ENCODE peak calls at places on chromosomes 6 and 20, in four cellular contexts. One of them, this sample, is unnamed.

GRCh38 chr6:112839525-112839961 is 492.4 kb downstream of the RFPL4B start:
- DNase-seq in dorsolateral prefrontal cortex: no peak
- DNase-seq in iPS DF 6.9: no peak
- DNase-seq in CD8-positive, alpha-beta memory T cell: no peak
- DNase-seq in this sample: no peak

GRCh38 chr6:13846841-13847240 is 32.5 kb upstream of the MCUR1 start:
- DNase-seq in dorsolateral prefrontal cortex: no peak
- DNase-seq in iPS DF 6.9: peak
- DNase-seq in CD8-positive, alpha-beta memory T cell: no peak
- DNase-seq in this sample: no peak

GRCh38 chr20:63908008-63908682 is 13.2 kb downstream of the DNAJC5 start:
- DNase-seq in CD8-positive, alpha-beta memory T cell: no peak
- DNase-seq in dorsolateral prefrontal cortex: no peak
- DNase-seq in iPS DF 6.9: no peak
- DNase-seq in this sample: no peak

GRCh38 chr6:144585217-144585814 is 300.2 kb downstream of the UTRN start:
- DNase-seq in dorsolateral prefrontal cortex: no peak
- DNase-seq in iPS DF 6.9: no peak
- DNase-seq in CD8-positive, alpha-beta memory T cell: no peak
- DNase-seq in this sample: no peak

GRCh38 chr6:111487656-111488055 is 4.6 kb upstream of the REV3L start:
- DNase-seq in iPS DF 6.9: no peak
- DNase-seq in dorsolateral prefrontal cortex: no peak
- DNase-seq in CD8-positive, alpha-beta memory T cell: no peak
- DNase-seq in this sample: no peak

GRCh38 chr6:144434308-144434990 is 149.3 kb downstream of the UTRN start:
- DNase-seq in dorsolateral prefrontal cortex: no peak
- DNase-seq in CD8-positive, alpha-beta memory T cell: no peak
- DNase-seq in iPS DF 6.9: no peak
- DNase-seq in this sample: no peak

GRCh38 chr6:161443868-161444267 is 170.0 kb upstream of the AGPAT4 start:
- DNase-seq in dorsolateral prefrontal cortex: peak
- DNase-seq in iPS DF 6.9: peak
- DNase-seq in CD8-positive, alpha-beta memory T cell: no peak
- DNase-seq in this sample: no peak

GRCh38 chr20:32465092-32465900 is 107.2 kb downstream of the ASXL1 start:
- DNase-seq in CD8-positive, alpha-beta memory T cell: no peak
- DNase-seq in dorsolateral prefrontal cortex: no peak
- DNase-seq in iPS DF 6.9: no peak
- DNase-seq in this sample: no peak

GRCh38 chr6:101513181-101513580 is 119.7 kb downstream of the GRIK2 start:
- DNase-seq in CD8-positive, alpha-beta memory T cell: no peak
- DNase-seq in iPS DF 6.9: no peak
- DNase-seq in dorsolateral prefrontal cortex: no peak
- DNase-seq in this sample: no peak

GRCh38 chr6:163398104-163398503 is 16.4 kb upstream of the QKI start:
- DNase-seq in dorsolateral prefrontal cortex: no peak
- DNase-seq in iPS DF 6.9: no peak
- DNase-seq in CD8-positive, alpha-beta memory T cell: no peak
- DNase-seq in this sample: no peak

GRCh38 chr6:87832025-87832825 is 130.2 kb upstream of the AKIRIN2 start:
- DNase-seq in dorsolateral prefrontal cortex: no peak
- DNase-seq in CD8-positive, alpha-beta memory T cell: peak
- DNase-seq in iPS DF 6.9: no peak
- DNase-seq in this sample: no peak

GRCh38 chr6:151058021-151058733 is 181.6 kb upstream of the AKAP12 start:
- DNase-seq in CD8-positive, alpha-beta memory T cell: no peak
- DNase-seq in iPS DF 6.9: no peak
- DNase-seq in dorsolateral prefrontal cortex: no peak
- DNase-seq in this sample: no peak

GRCh38 chr6:102438181-102438580 is 1044.7 kb downstream of the GRIK2 start:
- DNase-seq in iPS DF 6.9: no peak
- DNase-seq in dorsolateral prefrontal cortex: no peak
- DNase-seq in CD8-positive, alpha-beta memory T cell: no peak
- DNase-seq in this sample: no peak

DNA sequence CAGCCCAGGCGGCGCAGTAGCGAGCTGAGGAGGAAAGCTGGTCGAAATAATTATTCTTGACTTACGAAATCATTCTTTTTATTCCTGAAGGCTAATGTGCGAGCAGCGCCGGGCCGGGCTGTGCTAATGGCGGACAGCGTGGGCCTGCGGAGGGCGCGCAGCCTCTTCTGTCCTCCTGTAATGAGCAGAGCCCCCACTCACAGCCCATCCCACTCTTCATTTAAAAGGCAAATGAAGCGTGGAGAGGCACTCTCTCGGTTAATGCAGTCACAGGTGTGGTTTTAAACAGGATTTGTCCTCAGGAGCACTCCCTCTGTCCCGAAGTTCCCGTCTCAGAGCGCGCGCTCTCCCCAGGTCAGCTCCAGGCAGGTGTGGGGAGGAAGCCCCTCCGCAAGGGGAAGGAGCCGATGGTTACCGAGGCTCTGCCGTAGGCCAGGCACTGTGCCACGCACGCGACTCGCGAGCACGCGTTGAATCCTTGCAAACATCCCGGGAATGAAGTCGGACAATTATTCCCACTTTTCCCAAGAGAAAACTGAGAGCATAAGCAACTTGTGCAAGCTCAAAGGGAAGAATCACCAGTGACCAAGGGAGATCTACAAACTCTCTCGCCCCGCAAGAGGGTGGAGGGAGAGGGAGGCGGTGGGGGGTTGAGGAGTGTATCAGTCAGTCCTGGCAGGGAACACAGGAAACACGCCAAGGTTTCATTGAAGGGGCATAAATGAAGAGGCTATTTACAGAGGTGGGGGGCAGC is 35.5 kb upstream of the ZFAND3 start:
- DNase-seq in CD8-positive, alpha-beta memory T cell: peak
- DNase-seq in iPS DF 6.9: no peak
- DNase-seq in dorsolateral prefrontal cortex: peak
- DNase-seq in this sample: no peak
- H3K4me3 ChIP-seq in CD8-positive, alpha-beta memory T cell: peak
- H3K4me3 ChIP-seq in iPS DF 6.9: peak
- H3K4me3 ChIP-seq in dorsolateral prefrontal cortex: peak
- H3K4me3 ChIP-seq in this sample: peak

GRCh38 chr6:31947070-31947675 is 1.3 kb downstream of the CFB start:
- DNase-seq in CD8-positive, alpha-beta memory T cell: no peak
- DNase-seq in dorsolateral prefrontal cortex: no peak
- DNase-seq in iPS DF 6.9: no peak
- DNase-seq in this sample: no peak

GRCh38 chr6:31947864-31948263 is 2.0 kb downstream of the CFB start:
- DNase-seq in CD8-positive, alpha-beta memory T cell: no peak
- DNase-seq in dorsolateral prefrontal cortex: no peak
- DNase-seq in iPS DF 6.9: no peak
- DNase-seq in this sample: no peak

GRCh38 chr6:31945507-31946369 is at the start of gene CFB:
- DNase-seq in CD8-positive, alpha-beta memory T cell: no peak
- DNase-seq in iPS DF 6.9: no peak
- DNase-seq in dorsolateral prefrontal cortex: no peak
- DNase-seq in this sample: no peak

GRCh38 chr6:31945154-31945506 is 765 bp upstream of the CFB start:
- DNase-seq in CD8-positive, alpha-beta memory T cell: no peak
- DNase-seq in dorsolateral prefrontal cortex: no peak
- DNase-seq in iPS DF 6.9: no peak
- DNase-seq in this sample: no peak

GRCh38 chr6:31946370-31946885 is 533 bp downstream of the CFB start:
- DNase-seq in CD8-positive, alpha-beta memory T cell: no peak
- DNase-seq in iPS DF 6.9: no peak
- DNase-seq in dorsolateral prefrontal cortex: no peak
- DNase-seq in this sample: no peak
- H3K4me3 ChIP-seq in CD8-positive, alpha-beta memory T cell: no peak
- H3K4me3 ChIP-seq in iPS DF 6.9: no peak
- H3K4me3 ChIP-seq in dorsolateral prefrontal cortex: no peak
- H3K4me3 ChIP-seq in this sample: no peak

GRCh38 chr6:158852312-158853071 is 33.3 kb upstream of the EZR start:
- DNase-seq in dorsolateral prefrontal cortex: no peak
- DNase-seq in CD8-positive, alpha-beta memory T cell: no peak
- DNase-seq in iPS DF 6.9: no peak
- DNase-seq in this sample: no peak
- H3K4me3 ChIP-seq in dorsolateral prefrontal cortex: no peak
- H3K4me3 ChIP-seq in CD8-positive, alpha-beta memory T cell: peak
- H3K4me3 ChIP-seq in iPS DF 6.9: no peak
- H3K4me3 ChIP-seq in this sample: peak

GRCh38 chr6:37137201-37137880 is 32.6 kb upstream of the PIM1 start:
- DNase-seq in iPS DF 6.9: no peak
- DNase-seq in dorsolateral prefrontal cortex: no peak
- DNase-seq in CD8-positive, alpha-beta memory T cell: no peak
- DNase-seq in this sample: peak

GRCh38 chr6:37136821-37137200 is 33.1 kb upstream of the PIM1 start:
- DNase-seq in iPS DF 6.9: no peak
- DNase-seq in dorsolateral prefrontal cortex: no peak
- DNase-seq in CD8-positive, alpha-beta memory T cell: no peak
- DNase-seq in this sample: no peak

GRCh38 chr6:37134622-37135191 is 35.2 kb upstream of the PIM1 start:
- DNase-seq in iPS DF 6.9: no peak
- DNase-seq in dorsolateral prefrontal cortex: no peak
- DNase-seq in CD8-positive, alpha-beta memory T cell: no peak
- DNase-seq in this sample: peak

GRCh38 chr6:37137881-37138568 is 31.9 kb upstream of the PIM1 start:
- DNase-seq in CD8-positive, alpha-beta memory T cell: no peak
- DNase-seq in iPS DF 6.9: peak
- DNase-seq in dorsolateral prefrontal cortex: no peak
- DNase-seq in this sample: no peak

DNA sequence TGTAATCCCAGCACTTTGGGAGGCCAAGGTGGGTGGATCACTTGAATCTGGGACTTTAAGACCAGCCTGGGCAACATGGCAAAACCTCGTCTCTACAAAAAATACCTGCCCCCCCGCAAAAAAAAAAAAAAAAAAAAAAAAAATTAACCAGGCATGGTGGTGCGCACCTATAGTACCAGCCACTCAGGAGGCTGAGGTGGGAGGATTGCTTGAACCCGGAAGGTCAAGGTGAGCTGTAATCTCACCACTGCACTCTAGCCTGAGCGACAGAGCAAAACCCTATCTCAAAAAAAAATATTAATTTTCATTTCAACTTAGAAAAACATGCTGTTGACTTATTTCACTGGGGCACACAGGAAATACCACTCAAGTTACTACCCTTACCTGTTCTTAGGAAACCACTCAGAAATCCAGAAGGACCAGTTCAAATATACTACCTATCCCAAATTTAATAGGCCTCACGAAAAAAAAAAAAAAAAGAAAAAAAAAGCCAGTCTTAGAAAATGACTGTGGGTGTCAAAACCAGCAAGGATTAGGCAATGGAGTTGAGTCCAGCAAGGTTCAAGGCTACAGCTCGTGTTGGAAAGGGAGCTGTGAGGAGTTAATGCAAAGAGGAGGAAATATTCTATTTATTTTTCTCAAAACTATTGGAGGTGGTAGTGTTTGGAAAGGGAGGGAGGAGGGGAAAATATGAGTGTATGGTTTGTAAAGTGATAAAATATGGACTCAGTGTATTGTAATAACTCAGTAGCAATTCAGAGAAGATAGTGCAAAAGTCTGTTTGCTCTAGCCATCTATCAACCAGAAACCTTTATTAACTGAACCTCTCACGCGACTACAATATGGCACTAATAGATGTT is 33.9 kb upstream of the PIM1 start:
- DNase-seq in CD8-positive, alpha-beta memory T cell: no peak
- DNase-seq in iPS DF 6.9: no peak
- DNase-seq in dorsolateral prefrontal cortex: no peak
- DNase-seq in this sample: no peak
- H3K4me3 ChIP-seq in CD8-positive, alpha-beta memory T cell: no peak
- H3K4me3 ChIP-seq in iPS DF 6.9: peak
- H3K4me3 ChIP-seq in dorsolateral prefrontal cortex: no peak
- H3K4me3 ChIP-seq in this sample: no peak

DNA sequence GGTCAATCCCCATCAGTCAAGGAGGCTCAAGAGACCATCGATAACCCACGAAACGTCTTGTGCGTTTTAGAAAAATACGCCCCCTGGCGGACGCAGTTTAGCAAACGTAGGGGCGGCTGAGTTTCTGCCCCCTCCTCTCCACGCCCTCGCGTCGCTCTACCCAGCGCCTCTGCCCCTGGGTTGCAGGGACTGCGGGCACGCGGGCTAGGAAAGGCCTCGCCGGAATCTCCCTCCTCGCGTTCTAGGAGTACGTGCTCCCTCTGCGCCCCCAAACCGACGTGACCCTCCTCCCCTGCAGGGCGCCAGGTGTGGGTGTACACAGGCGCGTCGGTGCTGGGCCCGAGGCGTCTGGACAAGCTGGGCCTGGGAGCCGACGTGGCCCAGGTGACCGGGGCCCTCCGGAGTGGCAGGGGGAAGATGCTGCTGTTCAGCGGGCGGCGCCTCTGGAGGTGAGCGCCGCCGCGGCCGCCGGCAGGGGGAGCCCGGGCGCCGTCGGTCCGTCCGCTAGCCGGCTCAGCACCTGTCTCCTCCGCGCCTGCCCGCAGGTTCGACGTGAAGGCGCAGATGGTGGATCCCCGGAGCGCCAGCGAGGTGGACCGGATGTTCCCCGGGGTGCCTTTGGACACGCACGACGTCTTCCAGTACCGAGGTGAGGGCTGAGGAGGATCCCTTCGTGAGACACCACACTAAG is 5.3 kb downstream of the MMP9 start:
- DNase-seq in CD8-positive, alpha-beta memory T cell: peak
- DNase-seq in iPS DF 6.9: no peak
- DNase-seq in dorsolateral prefrontal cortex: no peak
- DNase-seq in this sample: peak
- H3K4me3 ChIP-seq in CD8-positive, alpha-beta memory T cell: peak
- H3K4me3 ChIP-seq in iPS DF 6.9: peak
- H3K4me3 ChIP-seq in dorsolateral prefrontal cortex: no peak
- H3K4me3 ChIP-seq in this sample: no peak

GRCh38 chr6:149037026-149037734 is 280.3 kb upstream of the TAB2 start:
- DNase-seq in iPS DF 6.9: no peak
- DNase-seq in dorsolateral prefrontal cortex: no peak
- DNase-seq in CD8-positive, alpha-beta memory T cell: no peak
- DNase-seq in this sample: no peak
- H3K4me3 ChIP-seq in iPS DF 6.9: no peak
- H3K4me3 ChIP-seq in dorsolateral prefrontal cortex: no peak
- H3K4me3 ChIP-seq in CD8-positive, alpha-beta memory T cell: no peak
- H3K4me3 ChIP-seq in this sample: no peak

GRCh38 chr6:35311390-35312075 is 13.9 kb downstream of the DEF6 start:
- DNase-seq in dorsolateral prefrontal cortex: no peak
- DNase-seq in CD8-positive, alpha-beta memory T cell: peak
- DNase-seq in iPS DF 6.9: no peak
- DNase-seq in this sample: peak
- H3K4me3 ChIP-seq in dorsolateral prefrontal cortex: no peak
- H3K4me3 ChIP-seq in CD8-positive, alpha-beta memory T cell: peak
- H3K4me3 ChIP-seq in iPS DF 6.9: no peak
- H3K4me3 ChIP-seq in this sample: peak

This sample was measured in effector memory CD4-positive, alpha-beta T cell.